ENCODE peak calls at places on chromosomes 1 and 21, in ten cellular contexts. R, Q, N, J, K, E, G, U, D and S are unnamed samples.

GRCh38 chr1:201212461-201213055 is 21.9 kb downstream of the IGFN1 start:
- DNase-seq in K (no peak), Q (no peak), E (no peak), G (no peak), N (no peak), R (no peak), J (no peak), U (no peak), D (no peak), S (no peak)

GRCh38 chr1:246791303-246791918 is 67.2 kb downstream of the SCCPDH start:
- DNase-seq in G (no peak), R (no peak), D (no peak), J (no peak), Q (no peak), K (no peak), N (no peak), U (no peak), E (no peak), S (no peak)

GRCh38 chr21:46254208-46254975 is 25.8 kb upstream of the LSS start:
- DNase-seq in N (no peak), J (no peak), Q (no peak), U (no peak), K (no peak), E (no peak), R (no peak), G (no peak), D (no peak), S (no peak)

GRCh38 chr1:15020943-15021745 is 132.4 kb upstream of the TMEM51 start:
- DNase-seq in N (no peak), R (no peak), G (no peak), J (no peak), U (no peak), D (peak), E (no peak), K (no peak), Q (no peak), S (peak)

GRCh38 chr21:35026617-35027557 is 22.2 kb downstream of the RUNX1 start:
- DNase-seq in N (peak), D (peak), K (peak), U (peak), R (no peak), J (peak), Q (peak), G (no peak), E (peak), S (peak)

GRCh38 chr1:172662464-172663109 is 3.7 kb downstream of the FASLG start:
- DNase-seq in Q (no peak), J (no peak), K (no peak), N (no peak), U (peak), G (no peak), E (peak), D (peak), R (no peak), S (no peak)

GRCh38 chr1:47650205-47650604 is 212.4 kb downstream of the FOXD2 start:
- DNase-seq in N (peak), R (no peak), G (no peak), U (peak), E (no peak), K (no peak), D (peak), Q (no peak), J (no peak), S (no peak)

GRCh38 chr1:114677691-114678090 is 7.8 kb upstream of the DENND2C start:
- DNase-seq in J (no peak), E (no peak), U (no peak), R (no peak), D (no peak), K (no peak), G (no peak), N (no peak), Q (no peak), S (no peak)

GRCh38 chr1:190649553-190649952 is 171.9 kb upstream of the BRINP3 start:
- DNase-seq in U (no peak), N (no peak), E (no peak), J (no peak), D (no peak), K (no peak), G (no peak), Q (no peak), R (no peak), S (no peak)

GRCh38 chr1:83694449-83694848 is 304.5 kb downstream of the TTLL7 start:
- DNase-seq in N (no peak), J (no peak), Q (no peak), G (no peak), U (no peak), K (peak), D (no peak), R (no peak), E (no peak), S (no peak)

GRCh38 chr1:229843627-229844238 is 217.7 kb downstream of the URB2 start:
- DNase-seq in Q (no peak), E (peak), G (no peak), K (no peak), J (peak), R (no peak), D (peak), N (no peak), U (no peak), S (no peak)

GRCh38 chr1:241695454-241696171 is 43.5 kb downstream of the WDR64 start:
- DNase-seq in K (no peak), G (no peak), D (no peak), E (no peak), R (no peak), U (no peak), N (no peak), J (no peak), Q (no peak), S (no peak)

GRCh38 chr1:246837418-246838117 is 94.2 kb downstream of the AHCTF1 start:
- DNase-seq in R (no peak), D (no peak), U (no peak), Q (no peak), G (no peak), N (no peak), K (no peak), E (no peak), J (no peak), S (no peak)

GRCh38 chr1:25743164-25744139 is 56.5 kb upstream of the SELENON start:
- DNase-seq in D (peak), J (peak), G (peak), N (no peak), R (peak), K (no peak), E (peak), U (peak), Q (no peak), S (no peak)

GRCh38 chr1:229410692-229411433 is 23.0 kb downstream of the ACTA1 start:
- DNase-seq in G (peak), R (no peak), Q (peak), N (peak), J (peak), E (peak), U (peak), K (peak), D (no peak), S (no peak)

GRCh38 chr1:41848216-41848952 is 70.3 kb downstream of the HIVEP3 start:
- DNase-seq in G (no peak), U (no peak), N (no peak), K (no peak), D (no peak), E (no peak), R (no peak), J (no peak), Q (no peak), S (no peak)

GRCh38 chr1:11540773-11541160 is 61.8 kb downstream of the DISP3 start:
- DNase-seq in R (no peak), K (no peak), G (no peak), U (no peak), N (no peak), D (no peak), E (no peak), Q (no peak), J (no peak), S (no peak)

GRCh38 chr1:31216016-31216415 is 23.7 kb downstream of the NKAIN1 start:
- DNase-seq in E (peak), G (no peak), Q (peak), K (peak), J (peak), U (peak), R (no peak), D (peak), N (peak), S (peak)

GRCh38 chr1:53715478-53715877 is 23.5 kb downstream of the GLIS1 start:
- DNase-seq in G (no peak), E (peak), N (peak), Q (peak), D (peak), R (no peak), U (no peak), K (peak), J (peak), S (peak)

GRCh38 chr1:203113308-203113707 is 14.2 kb upstream of the ADORA1 start:
- DNase-seq in U (no peak), E (no peak), K (no peak), D (no peak), J (no peak), N (no peak), Q (no peak), G (no peak), R (no peak), S (no peak)

GRCh38 chr1:203765029-203765837 is at the start of gene LAX1:
- DNase-seq in K (no peak), E (no peak), U (no peak), R (no peak), Q (no peak), J (no peak), G (no peak), D (no peak), N (no peak), S (no peak)

GRCh38 chr1:202343652-202344349 is 2.1 kb upstream of the UBE2T start:
- DNase-seq in U (no peak), R (no peak), N (no peak), K (peak), D (no peak), G (no peak), E (no peak), Q (no peak), J (no peak), S (no peak)

GRCh38 chr1:196317535-196318522 is 290.4 kb downstream of the KCNT2 start:
- DNase-seq in D (no peak), E (peak), R (no peak), J (peak), G (no peak), K (peak), Q (peak), N (no peak), U (no peak), S (peak)

GRCh38 chr21:42515708-42516502 is 2.3 kb downstream of the SLC37A1 start:
- DNase-seq in U (peak), J (no peak), E (peak), Q (no peak), K (peak), R (no peak), G (no peak), D (peak), N (no peak), S (no peak)

GRCh38 chr1:211198880-211199279 is 60.3 kb upstream of the RCOR3 start:
- DNase-seq in N (no peak), Q (no peak), R (no peak), J (no peak), U (no peak), K (no peak), D (no peak), E (no peak), G (no peak), S (no peak)

GRCh38 chr21:34670962-34671348 is 2.2 kb downstream of the CLIC6 start:
- DNase-seq in U (no peak), G (no peak), Q (no peak), D (no peak), E (no peak), J (no peak), K (peak), N (no peak), R (no peak), S (no peak)

GRCh38 chr1:167678838-167679237 is 42.9 kb upstream of the MPZL1 start:
- DNase-seq in J (no peak), N (no peak), R (no peak), E (no peak), K (no peak), U (no peak), Q (no peak), G (no peak), D (no peak), S (no peak)

GRCh38 chr1:167675440-167675839 is 45.4 kb downstream of the RCSD1 start:
- DNase-seq in U (no peak), R (no peak), N (no peak), E (no peak), Q (no peak), G (no peak), K (no peak), D (no peak), J (no peak), S (no peak)

GRCh38 chr1:167678422-167678821 is 43.4 kb upstream of the MPZL1 start:
- DNase-seq in R (no peak), G (no peak), K (no peak), U (no peak), Q (no peak), D (no peak), J (no peak), N (no peak), E (no peak), S (no peak)

GRCh38 chr1:167676205-167676915 is 45.4 kb upstream of the MPZL1 start:
- DNase-seq in Q (no peak), N (no peak), D (peak), E (no peak), R (no peak), J (no peak), G (no peak), K (no peak), U (no peak), S (no peak)

DNA sequence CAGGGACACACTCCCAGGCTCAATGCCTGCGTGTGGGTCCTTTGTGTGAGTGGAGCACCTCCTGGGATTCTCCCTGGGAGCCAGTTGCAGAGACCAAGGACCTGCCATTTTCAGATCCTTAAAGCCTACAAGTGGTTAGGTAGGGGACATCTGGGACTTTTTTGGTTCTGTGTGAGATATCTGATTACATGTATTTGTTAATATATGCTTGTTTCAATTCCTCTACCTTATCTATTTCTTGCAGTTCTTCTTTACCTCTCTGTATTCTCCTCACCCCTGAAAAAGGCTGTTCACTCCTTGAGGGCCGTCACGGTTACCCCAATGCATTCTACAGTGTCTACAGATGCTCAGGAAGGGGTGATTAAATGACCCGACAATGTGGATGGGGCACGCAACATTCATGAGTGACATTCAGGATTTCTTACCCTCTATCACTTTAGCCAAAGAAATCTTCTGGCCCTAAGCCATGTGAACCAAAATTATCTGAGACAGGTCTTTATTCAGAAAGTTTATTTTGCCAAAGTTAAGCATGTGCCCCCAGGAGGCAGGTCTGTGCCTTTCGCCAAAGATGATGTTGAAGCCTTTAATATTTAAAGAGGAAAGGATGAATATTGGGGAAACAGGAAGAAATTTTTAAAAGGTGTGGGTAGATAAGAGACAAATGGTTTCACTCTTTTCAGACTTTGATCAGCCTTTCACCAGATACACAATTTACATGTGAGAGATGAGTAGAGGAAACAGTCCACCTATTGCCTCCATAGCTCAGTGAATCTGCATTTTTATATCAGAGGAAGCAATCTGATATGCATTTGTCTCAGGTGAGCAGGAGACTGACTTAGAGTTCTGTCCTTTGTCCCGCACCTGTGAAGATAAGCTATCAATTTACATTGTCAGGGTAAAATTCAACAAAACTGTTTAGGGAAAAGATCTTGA is 44.6 kb upstream of the MPZL1 start:
- DNase-seq in G (no peak), J (no peak), E (no peak), N (no peak), D (no peak), Q (no peak), U (no peak), R (no peak), K (no peak), S (no peak)
- TF ChIP-seq CTCF in G (no peak), J (no peak), E (no peak), N (no peak), D (no peak), Q (no peak), U (no peak), R (no peak), K (no peak), S (no peak)

DNA sequence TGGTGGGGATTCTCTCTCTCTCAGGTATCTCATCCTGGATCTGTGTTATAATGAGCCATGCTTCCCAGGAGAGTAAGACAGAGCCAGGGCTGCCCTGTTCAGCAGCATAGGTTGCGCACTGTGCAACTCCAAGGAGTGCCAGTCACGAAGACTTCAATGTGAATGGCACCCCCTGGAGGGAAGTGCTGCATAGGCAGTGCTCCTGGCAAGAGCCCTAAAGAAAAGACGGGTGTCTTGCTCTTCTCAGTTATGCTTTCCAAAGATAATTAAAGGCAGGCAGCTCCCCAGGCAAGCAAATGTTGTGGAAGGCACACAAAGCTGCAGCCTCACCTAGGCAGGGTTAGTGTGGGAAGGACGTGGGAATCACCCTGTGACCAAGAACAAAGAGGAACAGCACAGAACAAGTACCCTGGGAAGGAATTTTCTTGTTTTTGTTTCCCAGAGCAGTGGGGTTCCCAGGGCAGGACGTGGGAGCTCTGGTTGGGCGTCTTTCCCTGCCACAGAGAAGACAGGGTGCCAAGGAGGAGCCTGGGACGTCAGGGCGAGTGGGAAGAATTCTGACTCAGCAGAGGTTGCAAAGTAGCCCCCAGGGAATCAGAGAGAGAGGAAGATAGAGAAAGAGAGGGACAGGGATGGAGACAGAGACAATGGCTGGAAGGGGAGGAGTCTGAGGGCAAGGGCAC is 120.9 kb downstream of the KCNN3 start:
- DNase-seq in K (peak), U (no peak), E (no peak), D (no peak), J (no peak), R (no peak), Q (no peak), G (no peak), N (no peak), S (no peak)
- TF ChIP-seq CTCF in K (peak), U (no peak), E (no peak), D (no peak), J (no peak), R (no peak), Q (no peak), G (no peak), N (peak), S (no peak)

DNA sequence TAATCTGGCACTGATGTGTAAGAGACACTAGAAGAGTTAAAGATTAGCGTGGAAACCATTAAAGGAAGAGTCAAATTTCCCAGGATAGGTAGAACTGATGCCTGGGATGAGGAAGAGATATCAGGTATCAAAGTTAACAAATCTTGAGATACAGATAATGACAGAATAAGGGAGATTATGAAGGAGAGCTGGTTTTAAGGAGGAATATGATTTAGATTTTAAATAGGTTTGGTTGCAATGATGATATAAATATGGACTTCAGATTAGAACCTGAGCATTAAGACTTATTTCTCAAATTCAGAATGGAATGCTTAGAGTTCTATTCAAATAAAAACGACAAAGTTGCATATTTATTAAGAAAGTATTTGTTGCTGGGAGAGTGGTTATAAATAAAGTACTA is 26.2 kb downstream of the MAGI3 start:
- DNase-seq in U (no peak), E (no peak), N (no peak), J (no peak), R (no peak), K (no peak), D (no peak), G (no peak), Q (no peak), S (no peak)
- TF ChIP-seq CTCF in U (no peak), E (no peak), N (no peak), J (no peak), R (no peak), K (no peak), D (no peak), G (no peak), Q (no peak), S (no peak)

DNA sequence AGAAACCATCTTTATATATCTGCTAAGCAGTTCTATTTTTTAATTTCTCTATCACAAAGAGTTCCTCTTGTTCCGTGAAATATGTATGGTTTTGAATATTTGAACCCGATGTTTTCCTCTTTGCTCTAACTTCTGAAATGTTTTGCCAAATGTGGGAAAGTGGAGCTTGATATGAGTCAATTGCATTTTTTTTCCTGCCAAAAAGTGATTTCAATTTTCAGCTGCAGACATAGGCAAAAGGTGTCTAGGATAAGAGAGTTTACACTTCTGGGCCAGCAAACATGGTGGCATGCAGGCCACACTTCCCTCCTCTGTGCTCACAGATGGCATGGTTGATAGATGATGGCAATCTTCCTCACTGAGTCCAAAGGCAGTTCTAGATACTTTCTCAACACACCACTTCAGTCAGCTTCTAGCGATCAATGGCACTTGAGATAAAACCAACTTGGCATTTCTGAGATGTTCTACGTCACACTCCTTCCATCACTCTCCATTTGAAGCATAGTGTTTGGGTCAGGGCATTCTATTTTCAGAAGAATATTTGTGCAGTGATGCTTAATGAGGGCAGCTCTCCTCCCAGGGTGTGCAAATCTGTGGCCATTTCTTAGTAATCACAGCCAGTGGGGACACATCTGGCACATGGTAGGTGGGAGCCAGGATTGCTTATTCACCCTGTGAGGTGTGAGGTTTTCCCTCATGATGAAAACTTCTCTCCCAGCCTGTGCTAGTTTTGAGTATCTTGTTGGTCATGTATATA is 54.4 kb upstream of the SCAF4 start:
- DNase-seq in Q (no peak), N (no peak), G (no peak), E (no peak), R (no peak), D (no peak), U (peak), K (no peak), J (no peak), S (no peak)
- TF ChIP-seq CTCF in Q (no peak), N (no peak), G (no peak), E (no peak), R (no peak), D (peak), U (no peak), K (peak), J (no peak), S (peak)

DNA sequence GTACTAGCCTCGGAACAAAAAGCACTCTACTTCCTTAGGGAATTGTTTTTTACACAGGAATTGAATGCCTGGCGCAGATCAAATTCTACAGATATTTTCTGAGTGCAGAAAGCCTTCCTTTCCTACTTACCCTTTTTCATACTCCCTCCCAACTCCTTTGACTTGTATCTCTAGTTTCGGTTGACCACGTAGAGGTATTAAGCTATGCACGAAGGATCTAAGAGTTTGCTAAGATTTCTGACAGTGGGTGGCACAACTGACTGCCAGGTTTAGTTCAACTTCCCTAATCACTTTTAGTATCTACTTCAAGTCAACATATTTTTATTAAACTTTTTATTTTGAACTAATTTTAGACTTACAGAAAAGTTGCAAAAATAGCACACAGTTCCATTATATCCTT is 5.0 kb downstream of the TOR1AIP2 start:
- DNase-seq in U (no peak), G (no peak), K (no peak), J (no peak), D (no peak), E (no peak), Q (no peak), N (no peak), R (no peak), S (no peak)
- TF ChIP-seq CTCF in U (no peak), G (no peak), K (no peak), J (no peak), D (no peak), E (no peak), Q (no peak), N (no peak), R (no peak), S (no peak)

GRCh38 chr1:58249729-58250586 is 296.6 kb downstream of the OMA1 start:
- DNase-seq in E (peak), D (no peak), U (no peak), N (peak), G (peak), J (peak), R (no peak), K (peak), Q (peak), S (peak)
- TF ChIP-seq CTCF in E (no peak), D (no peak), U (no peak), N (peak), G (no peak), J (no peak), R (no peak), K (no peak), Q (no peak), S (no peak)